ENCODE peak calls at places on chromosomes 11 and 22, in nine cellular contexts. K is non-pigmented ciliary epithelial cell; Q is NCI-H1105; E is nephron progenitor cell; Z is H4; H is T follicular helper cell; O is stimulated activated CD8-positive, alpha-beta memory T cell treated with anti-CD3 and anti-CD28 coated beads, Interleukin-7, amount 100 ng/mL, for 24 hours; S is AML-193; J is Karpas-422. D is an unnamed sample.

GRCh38 chr11:44016129-44016528 is 31.7 kb upstream of the ACCSL start:
- DNase-seq in K (no peak), Q (no peak), E (no peak), Z (peak; percentile 53), H (no peak), O (no peak), S (no peak), J (no peak), D (no peak)

GRCh38 chr22:50548046-50548912 is 2.6 kb downstream of the KLHDC7B start:
- DNase-seq in K (no peak), Q (no peak), E (no peak), Z (no peak), H (no peak), O (no peak), S (no peak), J (peak; percentile 84), D (peak; percentile 61)

GRCh38 chr22:36546092-36546804 is 17.3 kb upstream of the EIF3D start:
- DNase-seq in K (no peak), Q (peak; percentile 40), E (peak; percentile 67), Z (peak; percentile 62), H (no peak), O (no peak), S (peak; percentile 72), J (peak; percentile 79), D (peak; percentile 51)

GRCh38 chr11:66001941-66002647 is at the start of the genes BANF1 and EIF1AD:
- DNase-seq in K (peak; percentile 92), Q (peak; percentile 99), E (peak; percentile 83), Z (peak; percentile 96), H (peak; percentile 85), O (peak; percentile 83), S (peak; percentile 96), J (peak; percentile 99), D (peak; percentile 81)

GRCh38 chr11:2130881-2131352 is 8.3 kb downstream of the IGF2 start:
- DNase-seq in K (no peak), Q (no peak), E (no peak), Z (no peak), H (no peak), O (no peak), S (no peak), J (no peak), D (peak; percentile 43)

GRCh38 chr11:15884792-15885540 is 471.4 kb downstream of the SOX6 start:
- DNase-seq in K (no peak), Q (no peak), E (peak; percentile 44), Z (no peak), H (no peak), O (no peak), S (no peak), J (no peak), D (no peak)

GRCh38 chr22:49396817-49397216 is 430.9 kb downstream of the BRD1 start:
- DNase-seq in K (no peak), Q (no peak), E (no peak), Z (no peak), H (no peak), O (no peak), S (no peak), J (no peak), D (no peak)

GRCh38 chr11:118152552-118153471 is at the start of gene SCN4B:
- DNase-seq in K (no peak), Q (peak; percentile 88), E (peak; percentile 84), Z (peak; percentile 51), H (no peak), O (no peak), S (no peak), J (no peak), D (no peak)

GRCh38 chr11:29713831-29714320 is 303.0 kb downstream of the KCNA4 start:
- DNase-seq in K (no peak), Q (no peak), E (no peak), Z (no peak), H (no peak), O (no peak), S (no peak), J (no peak), D (no peak)

GRCh38 chr11:1832181-1832988 is 2.4 kb upstream of the SYT8 start:
- DNase-seq in K (no peak), Q (peak; percentile 40), E (peak; percentile 88), Z (no peak), H (peak; percentile 51), O (peak; percentile 46), S (no peak), J (peak; percentile 75), D (peak; percentile 92)

GRCh38 chr11:16924826-16925494 is 89.3 kb downstream of the PLEKHA7 start:
- DNase-seq in K (no peak), Q (peak; percentile 6), E (peak; percentile 50), Z (no peak), H (no peak), O (no peak), S (no peak), J (no peak), D (peak; percentile 76)

D was measured in H1.